ENCODE peak calls at places on chromosome 7, in four cellular contexts. H, U, D and C are unnamed samples.

GRCh38 chr7:41114166-41114565 is 588.7 kb downstream of the INHBA start:
- DNase-seq in D (no peak), U (no peak), H (no peak), C (no peak)

GRCh38 chr7:730501-731439 is 3.7 kb upstream of the PRKAR1B start:
- DNase-seq in H (no peak), D (no peak), U (no peak), C (peak)

GRCh38 chr7:55545496-55545895 is 26.8 kb downstream of the VOPP1 start:
- DNase-seq in H (no peak), D (no peak), U (no peak), C (no peak)

GRCh38 chr7:157707983-157708720 is 371.3 kb downstream of the DNAJB6 start:
- DNase-seq in H (no peak), U (no peak), D (no peak), C (peak)

GRCh38 chr7:23235688-23236280 is 10.8 kb upstream of the GPNMB start:
- DNase-seq in D (no peak), U (no peak), H (no peak), C (no peak)

GRCh38 chr7:94145602-94146001 is 141.4 kb upstream of the BET1 start:
- DNase-seq in H (no peak), U (no peak), D (no peak), C (no peak)

GRCh38 chr7:54260868-54261475 is 281.2 kb upstream of the VSTM2A start:
- DNase-seq in U (no peak), D (no peak), H (peak), C (no peak)

GRCh38 chr7:26500749-26501352 is 209.2 kb downstream of the SNX10 start:
- DNase-seq in H (peak), D (no peak), U (no peak), C (no peak)

GRCh38 chr7:150311711-150312110 is 11.4 kb upstream of the LRRC61 start:
- DNase-seq in H (no peak), U (no peak), D (no peak), C (no peak)

GRCh38 chr7:36682102-36682501 is 42.2 kb downstream of the AOAH start:
- DNase-seq in H (no peak), D (no peak), U (no peak), C (no peak)

GRCh38 chr7:121440857-121441503 is 44.9 kb upstream of the FAM3C start:
- DNase-seq in H (no peak), D (peak), U (no peak), C (peak)

DNA sequence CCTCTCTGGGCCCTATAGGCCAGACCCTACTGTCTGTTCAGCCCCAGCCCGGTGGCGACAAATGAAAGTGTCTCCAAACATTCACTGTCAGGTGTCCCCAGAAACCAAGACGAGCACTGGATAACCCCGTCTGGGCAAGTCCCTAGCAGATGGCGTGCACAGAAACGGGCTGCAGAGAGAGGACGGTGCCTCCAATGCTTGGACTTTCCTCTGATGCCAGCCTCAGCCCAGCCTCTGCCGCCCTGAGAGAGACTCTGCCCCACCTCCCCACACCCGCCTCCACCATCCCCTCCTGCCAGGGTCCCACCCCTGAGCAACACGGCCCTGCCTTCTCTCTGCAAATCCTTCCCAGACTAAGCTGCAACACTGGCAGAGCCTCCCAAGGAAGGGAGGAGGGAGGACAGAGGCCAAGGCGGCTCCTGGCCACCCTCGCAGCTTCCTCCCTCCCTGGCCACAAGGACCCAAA is 7.4 kb upstream of the LFNG start:
- DNase-seq in U (no peak), D (no peak), H (no peak), C (no peak)
- TF ChIP-seq POLR2A in U (no peak), D (no peak), H (no peak), C (no peak)

GRCh38 chr7:130736298-130736900 is 2.4 kb upstream of the KLF14 start:
- DNase-seq in D (no peak), H (no peak), U (no peak), C (no peak)

GRCh38 chr7:130735273-130735716 is 1.3 kb upstream of the KLF14 start:
- DNase-seq in D (no peak), U (no peak), H (peak), C (no peak)

GRCh38 chr7:130733866-130734524 is at the start of gene KLF14:
- DNase-seq in U (no peak), H (no peak), D (peak), C (peak)

GRCh38 chr7:130734525-130735272 is 692 bp upstream of the KLF14 start:
- DNase-seq in H (peak), D (no peak), U (no peak), C (no peak)

GRCh38 chr7:130732980-130733865 is 784 bp downstream of the KLF14 start:
- DNase-seq in D (peak), U (no peak), H (no peak), C (peak)
- H3K4me3 ChIP-seq in D (peak), U (peak), H (peak), C (peak)

GRCh38 chr7:155824195-155824915 is 12.1 kb upstream of the SHH start:
- DNase-seq in U (no peak), H (no peak), D (no peak), C (peak)
- TF ChIP-seq POLR2A in U (no peak), H (no peak), D (no peak), C (no peak)

GRCh38 chr7:100803398-100804161 is 23.7 kb downstream of the EPHB4 start:
- DNase-seq in D (peak), H (peak), U (peak), C (peak)
- H3K4me3 ChIP-seq in D (no peak), H (no peak), U (no peak), C (no peak)

DNA sequence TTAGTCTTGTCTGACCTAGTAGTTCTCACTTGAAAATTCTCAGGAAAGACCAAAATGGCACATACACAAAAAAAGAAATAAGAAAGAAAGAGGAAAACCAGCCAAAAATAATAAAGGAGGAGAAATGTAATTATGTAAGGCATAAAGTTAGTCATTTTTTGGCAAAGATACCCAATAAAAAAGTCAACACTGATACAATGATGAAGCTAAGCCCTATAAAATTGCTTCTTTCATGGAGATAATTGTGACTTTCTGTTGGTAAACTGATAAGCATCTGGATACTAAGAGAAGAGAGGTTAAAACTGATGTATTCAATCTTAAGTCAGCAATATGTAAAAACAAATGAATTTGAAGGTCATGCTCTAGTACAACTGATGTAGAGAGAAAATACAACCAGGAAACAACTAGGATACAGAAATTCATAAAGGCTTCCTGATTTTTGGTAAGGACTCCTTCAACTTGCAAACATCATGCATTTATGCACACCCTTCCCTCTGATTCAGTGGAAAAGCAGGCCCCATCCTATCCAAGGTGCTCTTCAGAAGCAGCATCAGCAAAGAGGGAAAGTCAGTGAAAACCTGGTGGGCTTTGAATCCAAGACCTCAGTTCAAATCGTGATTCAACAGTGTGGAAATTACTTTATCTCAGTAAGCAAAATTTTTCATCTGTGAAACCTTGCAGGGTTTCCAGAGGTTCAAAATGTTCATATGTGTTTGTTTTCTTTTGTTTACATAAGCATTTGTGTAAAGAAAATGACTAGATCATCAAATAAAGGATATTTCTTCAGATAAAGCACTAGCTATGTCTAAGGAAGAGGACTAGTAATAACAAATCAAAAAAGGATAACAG is 32.6 kb downstream of the IMMP2L start:
- DNase-seq in H (peak), U (no peak), D (no peak), C (no peak)
- TF ChIP-seq POLR2A in H (no peak), U (no peak), D (no peak), C (no peak)